ENCODE peak calls at places on chromosomes 13 and 19, in five cellular contexts. Q is cardiac muscle cell; M is AG10803; O is stimulated activated CD4-positive, alpha-beta T cell treated with anti-CD3 and anti-CD28 coated beads, Interleukin-15, amount 100 ng/mL, for 24 hours; W is ureter. K is an unnamed sample.

GRCh38 chr13:73496711-73497110 is 437.9 kb downstream of the KLF5 start:
- DNase-seq in W (no peak), M (no peak), O (no peak), Q (no peak), K (no peak)

GRCh38 chr19:39518975-39519374 is 4.0 kb downstream of the SELENOV start:
- DNase-seq in Q (no peak), O (no peak), M (no peak), W (no peak), K (no peak)

GRCh38 chr13:47723898-47724297 is 277.2 kb downstream of the SUCLA2 start:
- DNase-seq in M (no peak), O (no peak), W (no peak), Q (no peak), K (no peak)

GRCh38 chr13:84037937-84038464 is 155.7 kb upstream of the SLITRK1 start:
- DNase-seq in Q (no peak), O (no peak), M (no peak), W (no peak), K (no peak)

GRCh38 chr19:48171584-48172170 is 1.2 kb downstream of the ZSWIM9 start:
- DNase-seq in W (no peak), M (no peak), O (no peak), Q (no peak), K (no peak)

GRCh38 chr13:64553411-64554129 is 2676.6 kb downstream of the PCDH9 start:
- DNase-seq in O (no peak), M (peak; percentile 51), W (no peak), Q (no peak), K (no peak)

GRCh38 chr19:33325920-33326319 is 23.6 kb upstream of the CEBPA start:
- DNase-seq in O (no peak), Q (no peak), M (peak; percentile 26), W (no peak), K (no peak)

GRCh38 chr19:38665950-38666661 is 18.7 kb downstream of the ACTN4 start:
- DNase-seq in W (peak; percentile 81), Q (peak; percentile 82), M (peak; percentile 95), O (no peak), K (peak; percentile 86)

GRCh38 chr13:50650478-50650877 is 193.0 kb downstream of the DLEU7 start:
- DNase-seq in Q (no peak), M (no peak), W (no peak), O (no peak), K (no peak)

GRCh38 chr13:96934889-96935490 is 59.3 kb downstream of the OXGR1 start:
- DNase-seq in M (no peak), O (no peak), Q (no peak), W (no peak), K (no peak)

GRCh38 chr13:94389544-94390351 is 89.7 kb downstream of the DCT start:
- DNase-seq in Q (no peak), O (no peak), W (no peak), M (peak; percentile 19), K (no peak)